ENCODE peak calls at places on chromosomes 4 and X, in seven cellular contexts. T is activated CD8-positive, alpha-beta memory T cell treated with anti-CD3 and anti-CD28 coated beads for 1 hour; L is NCI-H1105; G is HuH-7.5; J is HCEC 1CT; F is fibroblast of mammary gland; M is EH. S is an unnamed sample.

GRCh38 chr4:182137343-182137742 is 105.9 kb upstream of the TENM3 start:
- DNase-seq in T (no peak), M (no peak), F (no peak), G (no peak), J (no peak), L (no peak), S (no peak)

GRCh38 chr4:124178449-124179021 is 534.0 kb downstream of the ANKRD50 start:
- DNase-seq in T (no peak), J (no peak), M (no peak), G (no peak), L (no peak), F (peak), S (no peak)

GRCh38 chrX:69163936-69164741 is 1.1 kb downstream of the PJA1 start:
- DNase-seq in G (no peak), L (no peak), F (no peak), J (no peak), M (peak), T (peak), S (peak)

GRCh38 chr4:101304916-101305315 is 42.4 kb downstream of the PPP3CA start:
- DNase-seq in M (peak), L (peak), J (no peak), F (no peak), T (no peak), G (no peak), S (peak)

GRCh38 chrX:9566150-9566621 is 101.3 kb downstream of the TBL1X start:
- DNase-seq in J (peak), L (no peak), T (no peak), M (peak), F (peak), G (no peak), S (no peak)

GRCh38 chr4:147755567-147756295 is 23.8 kb downstream of the ARHGAP10 start:
- DNase-seq in M (peak), J (peak), L (no peak), T (no peak), F (peak), G (no peak), S (no peak)

GRCh38 chrX:132022863-132023116 is 312 bp upstream of the STK26 start:
- DNase-seq in T (no peak), M (no peak), L (no peak), J (peak), G (no peak), F (no peak), S (no peak)

GRCh38 chr4:148642907-148643306 is 200.7 kb upstream of the NR3C2 start:
- DNase-seq in G (no peak), J (no peak), L (no peak), M (no peak), F (no peak), T (no peak), S (no peak)

GRCh38 chrX:41580423-41581064 is 108.2 kb upstream of the GPR34 start:
- DNase-seq in L (no peak), F (no peak), M (no peak), J (peak), T (no peak), G (no peak), S (no peak)

GRCh38 chrX:24148118-24148517 is 1.4 kb upstream of the ZFX start:
- DNase-seq in M (peak), J (no peak), F (no peak), T (no peak), G (no peak), L (no peak), S (no peak)

GRCh38 chr4:127975121-127975770 is 10.0 kb downstream of the ABHD18 start:
- DNase-seq in F (peak), T (no peak), L (no peak), M (no peak), G (no peak), J (peak), S (no peak)

GRCh38 chr4:38872620-38873019 is 5.0 kb downstream of the FAM114A1 start:
- DNase-seq in M (peak), J (peak), F (peak), T (no peak), L (no peak), G (peak), S (no peak)

GRCh38 chrX:11187001-11187400 is 75.9 kb downstream of the HCCS start:
- DNase-seq in G (no peak), F (no peak), T (no peak), J (no peak), M (no peak), L (no peak), S (no peak)

GRCh38 chrX:35711281-35711680 is 86.9 kb upstream of the MAGEB16 start:
- DNase-seq in T (no peak), F (no peak), L (no peak), M (no peak), G (no peak), J (no peak), S (no peak)

GRCh38 chr4:48131736-48132135 is 2.3 kb downstream of the TXK start:
- DNase-seq in T (no peak), G (no peak), F (no peak), J (no peak), M (no peak), L (no peak), S (no peak)

GRCh38 chr4:187363453-187363852 is 632.1 kb upstream of the ZFP42 start:
- DNase-seq in F (no peak), J (no peak), T (no peak), M (no peak), G (no peak), L (no peak), S (no peak)

S was measured in NCI-H748 treated with DMSO at 0.1 percent for 48 hours.